ENCODE peak calls at places on chromosomes 6 and 20, in four cellular contexts. One of them, this sample, is unnamed. For H3K4me1, the result is how much of the 10 kb centered on the place peaks cover.

GRCh38 chr6:148497256-148497655 is 154.6 kb downstream of the SASH1 start:
- DNase-seq in neuronal stem cell: no peak
- DNase-seq in colonic mucosa: no peak
- DNase-seq in left ventricle myocardium inferior: no peak
- DNase-seq in this sample: no peak

GRCh38 chr20:6501061-6501460 is 266.4 kb upstream of the BMP2 start:
- DNase-seq in neuronal stem cell: no peak
- DNase-seq in left ventricle myocardium inferior: no peak
- DNase-seq in colonic mucosa: no peak
- DNase-seq in this sample: no peak

GRCh38 chr6:31762878-31763616 is 591 bp downstream of the SAPCD1 start:
- DNase-seq in left ventricle myocardium inferior: no peak
- DNase-seq in neuronal stem cell: no peak
- DNase-seq in colonic mucosa: no peak
- DNase-seq in this sample: no peak

GRCh38 chr6:134065706-134066105 is 13.3 kb upstream of the SLC2A12 start:
- DNase-seq in colonic mucosa: no peak
- DNase-seq in neuronal stem cell: no peak
- DNase-seq in left ventricle myocardium inferior: no peak
- DNase-seq in this sample: peak

GRCh38 chr6:103820148-103820547 is 1039.6 kb downstream of the HACE1 start:
- DNase-seq in neuronal stem cell: no peak
- DNase-seq in left ventricle myocardium inferior: no peak
- DNase-seq in colonic mucosa: no peak
- DNase-seq in this sample: no peak

GRCh38 chr20:62063601-62063980 is 2.1 kb downstream of the TAF4 start:
- DNase-seq in colonic mucosa: no peak
- DNase-seq in left ventricle myocardium inferior: no peak
- DNase-seq in neuronal stem cell: peak
- DNase-seq in this sample: no peak

GRCh38 chr6:83270971-83271714 is 78.0 kb downstream of the RWDD2A start:
- DNase-seq in neuronal stem cell: no peak
- DNase-seq in left ventricle myocardium inferior: no peak
- DNase-seq in colonic mucosa: no peak
- DNase-seq in this sample: no peak

GRCh38 chr6:72894091-72894490 is 272.2 kb downstream of the KCNQ5 start:
- DNase-seq in neuronal stem cell: no peak
- DNase-seq in colonic mucosa: no peak
- DNase-seq in left ventricle myocardium inferior: no peak
- DNase-seq in this sample: no peak

GRCh38 chr6:6556738-6557503 is 31.6 kb upstream of the LY86 start:
- DNase-seq in colonic mucosa: peak
- DNase-seq in left ventricle myocardium inferior: peak
- DNase-seq in neuronal stem cell: peak
- DNase-seq in this sample: peak

GRCh38 chr20:63006611-63007471 is at the start of gene BHLHE23:
- DNase-seq in neuronal stem cell: peak
- DNase-seq in colonic mucosa: no peak
- DNase-seq in left ventricle myocardium inferior: peak
- DNase-seq in this sample: no peak

GRCh38 chr6:100673641-100674040 is 207.5 kb downstream of the ASCC3 start:
- DNase-seq in colonic mucosa: no peak
- DNase-seq in neuronal stem cell: peak
- DNase-seq in left ventricle myocardium inferior: no peak
- DNase-seq in this sample: no peak

GRCh38 chr20:16530201-16530681 is 43.0 kb downstream of the KIF16B start:
- DNase-seq in neuronal stem cell: no peak
- DNase-seq in colonic mucosa: peak
- DNase-seq in left ventricle myocardium inferior: no peak
- DNase-seq in this sample: no peak

GRCh38 chr6:20873425-20874190 is 339.4 kb downstream of the CDKAL1 start:
- DNase-seq in left ventricle myocardium inferior: no peak
- DNase-seq in neuronal stem cell: no peak
- DNase-seq in colonic mucosa: no peak
- DNase-seq in this sample: no peak

GRCh38 chr6:137794510-137795200 is 72.4 kb upstream of the TNFAIP3 start:
- DNase-seq in left ventricle myocardium inferior: no peak
- DNase-seq in neuronal stem cell: no peak
- DNase-seq in colonic mucosa: no peak
- DNase-seq in this sample: no peak

GRCh38 chr20:1122388-1123315 is 4.2 kb downstream of the PSMF1 start:
- DNase-seq in neuronal stem cell: no peak
- DNase-seq in left ventricle myocardium inferior: peak
- DNase-seq in colonic mucosa: peak
- DNase-seq in this sample: no peak

GRCh38 chr20:19114410-19114809 is 98.0 kb upstream of the SLC24A3 start:
- DNase-seq in left ventricle myocardium inferior: no peak
- DNase-seq in neuronal stem cell: no peak
- DNase-seq in colonic mucosa: no peak
- DNase-seq in this sample: no peak

GRCh38 chr6:116528800-116529199 is 16.7 kb downstream of the TRAPPC3L start:
- DNase-seq in colonic mucosa: no peak
- DNase-seq in left ventricle myocardium inferior: no peak
- DNase-seq in neuronal stem cell: no peak
- DNase-seq in this sample: no peak

GRCh38 chr6:43009124-43009523 is 4.6 kb downstream of the MEA1 start:
- DNase-seq in neuronal stem cell: no peak
- DNase-seq in left ventricle myocardium inferior: peak
- DNase-seq in colonic mucosa: no peak
- DNase-seq in this sample: peak

GRCh38 chr20:61253640-61254511 is 1.8 kb downstream of the CDH4 start:
- DNase-seq in left ventricle myocardium inferior: no peak
- DNase-seq in neuronal stem cell: no peak
- DNase-seq in colonic mucosa: no peak
- DNase-seq in this sample: no peak

GRCh38 chr6:34059136-34059731 is 86.7 kb downstream of the GRM4 start:
- DNase-seq in left ventricle myocardium inferior: no peak
- DNase-seq in neuronal stem cell: no peak
- DNase-seq in colonic mucosa: no peak
- DNase-seq in this sample: no peak

GRCh38 chr6:34771727-34772126 is 14.4 kb downstream of the SNRPC start:
- DNase-seq in left ventricle myocardium inferior: no peak
- DNase-seq in neuronal stem cell: no peak
- DNase-seq in colonic mucosa: no peak
- DNase-seq in this sample: no peak

GRCh38 chr6:94362061-94362864 is 942.9 kb upstream of the EPHA7 start:
- DNase-seq in neuronal stem cell: no peak
- DNase-seq in left ventricle myocardium inferior: peak
- DNase-seq in colonic mucosa: no peak
- DNase-seq in this sample: no peak

GRCh38 chr20:38893485-38894090 is 32.6 kb upstream of the FAM83D start:
- DNase-seq in neuronal stem cell: peak
- DNase-seq in left ventricle myocardium inferior: peak
- DNase-seq in colonic mucosa: peak
- DNase-seq in this sample: peak

GRCh38 chr20:12511499-12511898 is 497.3 kb upstream of the SPTLC3 start:
- DNase-seq in left ventricle myocardium inferior: no peak
- DNase-seq in colonic mucosa: no peak
- DNase-seq in neuronal stem cell: no peak
- DNase-seq in this sample: no peak

GRCh38 chr20:6651016-6651415 is 116.5 kb upstream of the BMP2 start:
- DNase-seq in neuronal stem cell: no peak
- DNase-seq in colonic mucosa: no peak
- DNase-seq in left ventricle myocardium inferior: no peak
- DNase-seq in this sample: no peak

GRCh38 chr6:6771224-6771915 is 182.8 kb downstream of the LY86 start:
- DNase-seq in neuronal stem cell: no peak
- DNase-seq in colonic mucosa: no peak
- DNase-seq in left ventricle myocardium inferior: no peak
- DNase-seq in this sample: no peak

GRCh38 chr20:6277661-6278060 is 154.8 kb upstream of the FERMT1 start:
- DNase-seq in colonic mucosa: no peak
- DNase-seq in left ventricle myocardium inferior: no peak
- DNase-seq in neuronal stem cell: no peak
- DNase-seq in this sample: no peak

GRCh38 chr6:36599791-36600209 is 5.6 kb downstream of the SRSF3 start:
- DNase-seq in colonic mucosa: no peak
- DNase-seq in left ventricle myocardium inferior: no peak
- DNase-seq in neuronal stem cell: no peak
- DNase-seq in this sample: peak

DNA sequence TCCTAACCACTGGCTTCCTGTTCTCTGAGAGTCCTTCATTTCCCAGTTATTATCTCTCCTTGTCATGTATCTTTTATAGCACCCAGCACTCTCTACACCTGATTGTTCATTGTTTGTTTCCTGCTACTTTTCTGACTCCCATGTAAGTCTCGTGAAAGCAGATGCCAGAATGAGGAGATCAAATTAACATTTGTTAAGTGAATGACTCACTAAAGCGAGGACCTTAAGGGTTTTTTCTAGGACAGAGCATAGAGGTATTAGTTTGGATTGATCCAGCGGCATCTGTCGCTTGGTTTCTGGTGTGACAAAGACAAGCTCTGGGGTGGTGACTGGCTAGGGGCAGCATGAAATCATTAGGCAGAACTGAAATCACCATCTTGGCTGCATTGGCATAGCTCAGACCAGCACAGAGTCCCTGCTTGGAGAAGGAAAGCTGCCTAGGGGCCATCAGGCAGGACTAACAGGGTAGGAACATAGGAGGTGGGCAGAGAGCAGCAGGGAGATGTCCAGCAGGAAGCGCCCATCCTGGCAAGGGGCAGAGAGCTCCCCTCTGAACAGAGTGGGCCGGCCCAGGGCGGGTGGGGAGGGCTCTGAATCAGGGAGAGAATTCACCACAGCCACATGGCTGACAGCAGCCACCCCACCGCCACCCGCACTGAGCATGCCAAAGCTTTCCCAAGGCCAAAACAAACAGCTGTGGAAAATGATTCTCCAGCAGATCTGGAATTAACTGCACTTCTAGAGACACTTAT is 97.1 kb upstream of the CEP85L start:
- DNase-seq in neuronal stem cell: no peak
- DNase-seq in left ventricle myocardium inferior: no peak
- DNase-seq in colonic mucosa: no peak
- DNase-seq in this sample: no peak
- H3K4me3 ChIP-seq in neuronal stem cell: no peak
- H3K4me3 ChIP-seq in left ventricle myocardium inferior: no peak
- H3K4me3 ChIP-seq in colonic mucosa: no peak
- H3K4me3 ChIP-seq in this sample: no peak

GRCh38 chr20:43938932-43939761 is 24.5 kb downstream of the TOX2 start:
- DNase-seq in neuronal stem cell: no peak
- DNase-seq in left ventricle myocardium inferior: peak
- DNase-seq in colonic mucosa: peak
- DNase-seq in this sample: no peak

GRCh38 chr20:43939762-43940121 is 25.1 kb downstream of the TOX2 start:
- DNase-seq in colonic mucosa: no peak
- DNase-seq in left ventricle myocardium inferior: no peak
- DNase-seq in neuronal stem cell: no peak
- DNase-seq in this sample: no peak

GRCh38 chr20:43936805-43937204 is 22.2 kb downstream of the TOX2 start:
- DNase-seq in left ventricle myocardium inferior: no peak
- DNase-seq in neuronal stem cell: no peak
- DNase-seq in colonic mucosa: no peak
- DNase-seq in this sample: no peak

GRCh38 chr20:43937586-43937985 is 22.9 kb downstream of the TOX2 start:
- DNase-seq in colonic mucosa: no peak
- DNase-seq in left ventricle myocardium inferior: no peak
- DNase-seq in neuronal stem cell: no peak
- DNase-seq in this sample: no peak

DNA sequence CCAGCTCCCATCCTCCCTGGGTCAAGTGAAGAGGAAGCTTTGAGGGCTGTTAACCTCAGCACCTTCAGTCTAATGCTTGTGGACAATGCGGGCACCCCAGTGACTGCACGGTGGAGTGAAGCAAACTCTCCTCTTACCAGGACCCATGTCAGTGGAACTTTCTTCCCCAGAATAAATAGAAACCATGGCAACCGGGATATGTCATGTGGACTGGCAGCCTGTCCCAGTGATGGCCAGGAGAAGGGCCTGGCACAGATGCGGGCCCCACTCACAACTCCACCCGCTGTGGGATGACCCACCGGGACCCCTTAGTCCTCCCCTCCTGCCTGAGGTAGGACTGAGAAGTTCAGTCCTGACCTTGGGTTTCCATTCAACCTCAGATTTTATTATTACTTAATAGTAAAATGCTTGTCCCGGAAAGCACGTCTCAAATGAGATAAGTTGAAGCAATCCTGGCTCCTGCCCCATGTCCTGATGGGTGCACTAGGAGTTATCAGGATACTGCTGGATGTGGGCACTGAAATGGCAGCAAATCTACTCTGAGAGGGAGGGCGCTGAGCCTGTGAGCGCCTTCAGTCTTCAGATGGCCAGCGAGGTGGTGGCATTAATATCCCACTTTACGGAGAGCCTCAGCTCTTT is 23.5 kb downstream of the TOX2 start:
- DNase-seq in left ventricle myocardium inferior: no peak
- DNase-seq in colonic mucosa: no peak
- DNase-seq in neuronal stem cell: no peak
- DNase-seq in this sample: no peak
- H3K27ac ChIP-seq in left ventricle myocardium inferior: no peak
- H3K27ac ChIP-seq in colonic mucosa: no peak
- H3K27ac ChIP-seq in neuronal stem cell: no peak
- H3K27ac ChIP-seq in this sample: no peak

DNA sequence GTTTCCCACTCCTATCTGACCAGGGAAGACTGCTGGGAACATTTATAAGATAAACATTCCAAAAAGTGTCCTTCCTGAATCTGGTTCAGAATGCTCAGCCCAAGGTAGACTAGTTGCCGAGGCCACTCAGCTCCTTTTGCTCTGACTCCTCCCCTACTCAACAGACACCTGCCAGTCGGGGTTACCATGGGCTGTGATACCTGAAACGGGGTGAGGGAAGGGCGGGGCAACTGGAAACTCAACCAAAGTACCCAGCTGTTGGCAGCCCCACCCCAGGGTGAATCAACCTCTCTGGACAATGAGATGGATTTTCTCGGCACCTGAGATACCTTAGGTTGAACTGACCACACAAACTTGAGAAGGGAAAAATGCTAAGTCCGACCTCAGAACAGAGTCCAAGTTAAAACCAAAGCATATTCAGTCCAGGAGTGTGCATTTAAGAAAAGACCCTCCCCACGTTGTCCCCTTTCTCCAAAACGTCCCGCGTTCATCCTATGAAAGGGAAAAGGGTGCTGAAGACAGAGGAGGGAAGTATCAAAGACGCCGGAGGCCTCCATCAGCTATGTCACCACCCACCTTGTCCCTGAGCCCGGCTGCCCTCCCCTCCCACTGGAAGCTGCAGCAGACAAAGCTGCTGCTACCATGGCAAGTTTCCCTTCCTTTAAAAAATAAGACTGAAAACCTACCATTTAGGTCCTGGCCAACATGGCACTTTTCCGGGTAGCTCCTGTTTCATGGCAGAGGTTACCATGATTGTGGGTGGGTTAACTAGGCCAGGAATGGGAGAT is 100.1 kb downstream of the SLC23A2 start:
- DNase-seq in left ventricle myocardium inferior: no peak
- DNase-seq in colonic mucosa: peak
- DNase-seq in neuronal stem cell: no peak
- DNase-seq in this sample: no peak
- H3K4me1 ChIP-seq in left ventricle myocardium inferior: under half
- H3K4me1 ChIP-seq in colonic mucosa: under half
- H3K4me1 ChIP-seq in neuronal stem cell: under half
- H3K4me1 ChIP-seq in this sample: under half

DNA sequence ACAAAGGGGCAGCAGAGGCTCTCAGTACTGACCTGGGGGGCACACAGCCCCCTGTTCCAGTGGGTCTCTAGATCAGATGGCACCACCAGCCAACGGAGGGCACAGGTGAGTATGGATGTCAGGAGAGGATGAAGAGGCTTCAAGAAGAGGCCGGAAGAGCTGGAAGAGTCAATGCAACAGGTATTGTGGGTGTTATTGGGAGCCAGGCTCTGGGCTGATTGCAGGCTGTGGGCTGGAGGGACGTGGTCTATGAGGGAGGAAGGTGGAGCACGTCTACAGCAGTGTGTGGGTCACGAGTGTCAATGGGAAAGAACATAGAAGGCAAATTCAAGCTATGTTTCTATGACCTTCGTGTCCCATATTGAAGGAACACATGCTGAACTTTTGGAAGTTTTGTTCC is 18.8 kb upstream of the TAGAP start:
- DNase-seq in neuronal stem cell: no peak
- DNase-seq in colonic mucosa: no peak
- DNase-seq in left ventricle myocardium inferior: no peak
- DNase-seq in this sample: no peak
- H3K4me3 ChIP-seq in neuronal stem cell: no peak
- H3K4me3 ChIP-seq in colonic mucosa: no peak
- H3K4me3 ChIP-seq in left ventricle myocardium inferior: no peak
- H3K4me3 ChIP-seq in this sample: peak